ENCODE peak calls at places on chromosome 17, in nine cellular contexts. N is PC-3, G is lower lobe of right lung, M is lung, R is heart left ventricle, U is AG09309, O is HFF-Myc, P is thyroid gland, K is cardiac muscle cell. X is an unnamed sample.

GRCh38 chr17:57811633-57812280 is 38.1 kb downstream of the MRPS23 start:
- DNase-seq in K (no peak), U (no peak), O (no peak), P (no peak), R (no peak), M (no peak), N (peak), G (no peak), X (no peak)

GRCh38 chr17:21370430-21370829 is 5.7 kb upstream of the KCNJ12 start:
- DNase-seq in U (no peak), K (peak), M (no peak), O (no peak), P (no peak), G (no peak), N (no peak), R (peak), X (no peak)

GRCh38 chr17:57994436-57994835 is 6.4 kb upstream of the VEZF1 start:
- DNase-seq in U (no peak), N (no peak), K (no peak), M (no peak), R (no peak), O (no peak), P (no peak), G (no peak), X (no peak)

GRCh38 chr17:65231662-65232335 is 94.6 kb downstream of the RGS9 start:
- DNase-seq in P (peak), O (peak), M (peak), K (peak), G (no peak), U (peak), N (peak), R (peak), X (no peak)

GRCh38 chr17:52148288-52148968 is 10.1 kb downstream of the CA10 start:
- DNase-seq in G (no peak), U (no peak), M (no peak), K (no peak), O (no peak), N (peak), P (no peak), R (no peak), X (no peak)

GRCh38 chr17:30824002-30824355 is 513 bp downstream of the CRLF3 start:
- DNase-seq in N (no peak), K (no peak), P (peak), O (no peak), R (no peak), G (no peak), M (no peak), U (no peak), X (no peak)

GRCh38 chr17:11296994-11297393 is 56.0 kb downstream of the SHISA6 start:
- DNase-seq in U (no peak), K (peak), G (no peak), M (no peak), O (no peak), P (no peak), N (peak), R (no peak), X (no peak)

GRCh38 chr17:50798424-50799344 is 31.4 kb upstream of the ANKRD40CL start:
- DNase-seq in U (no peak), O (no peak), G (no peak), R (no peak), N (no peak), K (no peak), P (no peak), M (no peak), X (no peak)

GRCh38 chr17:39730095-39730921 is at the start of gene MIEN1:
- DNase-seq in K (peak), P (peak), R (peak), M (peak), U (no peak), G (peak), N (peak), O (peak), X (no peak)

GRCh38 chr17:4947411-4948165 is 742 bp downstream of the PFN1 start:
- DNase-seq in N (peak), M (peak), R (peak), P (peak), K (peak), U (no peak), G (peak), O (no peak), X (no peak)

GRCh38 chr17:19321481-19322128 is 40.9 kb downstream of the B9D1 start:
- DNase-seq in N (no peak), O (no peak), R (no peak), M (no peak), P (no peak), U (no peak), G (no peak), K (peak), X (no peak)
- TF ChIP-seq CTCF in N (peak), O (no peak), R (no peak), M (no peak), P (no peak), U (peak), G (no peak), K (peak), X (no peak)

GRCh38 chr17:43132117-43132516 is 7.0 kb upstream of the BRCA1 start:
- DNase-seq in K (no peak), G (no peak), M (no peak), P (no peak), U (no peak), R (no peak), N (no peak), O (no peak), X (no peak)

GRCh38 chr17:43129671-43130010 is 4.5 kb upstream of the BRCA1 start:
- DNase-seq in M (no peak), P (no peak), K (no peak), N (no peak), R (no peak), G (no peak), U (no peak), O (no peak), X (no peak)

GRCh38 chr17:43134774-43135453 is 9.8 kb upstream of the BRCA1 start:
- DNase-seq in P (no peak), R (no peak), K (no peak), G (no peak), U (no peak), O (no peak), N (no peak), M (no peak), X (no peak)

GRCh38 chr17:43140396-43141332 is 15.5 kb upstream of the BRCA1 start:
- DNase-seq in K (no peak), M (no peak), P (no peak), G (no peak), U (no peak), O (no peak), R (no peak), N (no peak), X (no peak)

GRCh38 chr17:43135454-43135819 is 10.3 kb upstream of the BRCA1 start:
- DNase-seq in P (no peak), R (no peak), G (no peak), N (no peak), O (no peak), M (no peak), K (no peak), U (no peak), X (no peak)
- H3K4me3 ChIP-seq in P (no peak), R (no peak), G (no peak), N (no peak), O (no peak), M (no peak), K (no peak), U (no peak), X (no peak)

GRCh38 chr17:8324132-8324531 is 14.1 kb downstream of the ARHGEF15 start:
- DNase-seq in K (no peak), G (no peak), R (no peak), U (no peak), M (no peak), N (no peak), P (no peak), O (no peak), X (peak)
- TF ChIP-seq CTCF in K (no peak), G (no peak), R (no peak), U (no peak), M (no peak), N (no peak), P (no peak), O (no peak), X (no peak)

GRCh38 chr17:48576479-48577309 is 1.5 kb downstream of the HOXB4 start:
- DNase-seq in K (no peak), U (no peak), O (no peak), M (no peak), G (no peak), N (peak), P (peak), R (no peak), X (no peak)
- H3K4me3 ChIP-seq in K (peak), U (no peak), O (peak), M (peak), G (peak), N (peak), P (no peak), R (peak), X (no peak)

DNA sequence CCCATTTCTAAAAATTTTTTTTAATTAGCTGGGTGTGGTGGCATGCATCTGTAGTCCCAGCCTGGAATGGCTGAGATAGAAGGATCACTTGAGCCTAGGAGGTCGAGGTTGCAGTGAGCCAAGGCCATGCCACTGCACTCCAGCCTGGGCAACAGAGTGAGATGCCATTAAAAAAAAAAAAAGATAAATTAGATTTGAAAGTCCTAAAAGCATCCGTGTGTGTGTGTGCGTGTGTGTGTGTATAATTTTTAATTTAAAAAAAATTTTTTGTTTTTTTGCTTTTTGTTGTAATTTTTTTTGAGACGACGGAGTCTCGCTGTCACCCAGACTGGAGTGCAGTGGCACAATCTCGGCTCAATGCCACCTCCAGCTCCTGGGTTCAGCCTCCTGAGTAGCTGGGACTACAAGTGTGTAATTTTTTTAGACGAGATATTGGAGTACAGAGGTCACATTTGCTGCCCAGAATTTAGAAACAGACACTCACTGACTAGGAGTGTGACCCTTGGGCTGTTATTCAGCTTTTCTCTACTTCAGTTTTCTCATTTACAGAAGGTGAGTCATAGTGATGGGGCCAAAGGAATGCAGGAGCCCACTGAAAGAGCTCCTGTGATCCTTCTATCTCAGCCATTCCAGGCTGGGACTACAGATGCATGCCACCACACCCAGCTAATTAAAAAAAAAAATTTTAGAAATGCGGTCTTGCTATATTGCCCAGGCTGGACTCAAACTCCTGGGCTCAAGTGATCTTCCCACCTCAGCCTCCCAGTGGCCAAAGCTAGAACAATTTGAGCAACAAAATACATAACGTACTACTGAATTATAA is 25.5 kb upstream of the TBX4 start:
- DNase-seq in P (no peak), K (no peak), G (no peak), U (no peak), R (no peak), M (no peak), N (peak), O (no peak), X (no peak)
- TF ChIP-seq CTCF in P (no peak), K (no peak), G (no peak), U (no peak), R (no peak), M (no peak), N (peak), O (no peak), X (no peak)

DNA sequence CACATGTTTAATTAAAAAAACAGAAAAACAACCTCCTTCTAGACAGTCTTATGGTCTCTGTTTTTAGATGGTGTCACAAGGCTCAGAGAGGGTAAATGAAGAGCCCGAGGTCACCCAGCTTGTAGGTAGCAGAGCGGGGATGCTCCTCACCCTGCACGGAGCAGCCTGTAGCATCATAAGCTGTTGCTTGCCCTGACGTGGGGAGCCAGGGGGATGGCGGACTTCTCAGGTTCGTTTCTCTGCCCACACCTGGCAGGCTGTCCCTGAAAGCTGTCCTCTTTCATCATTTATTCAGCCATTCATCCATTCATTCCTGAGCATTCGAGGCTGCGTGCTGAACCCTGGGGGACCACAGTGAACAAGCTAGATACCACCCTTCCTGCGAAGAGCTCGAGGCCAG is 75.7 kb upstream of the KSR1 start:
- DNase-seq in P (no peak), K (no peak), U (no peak), O (no peak), M (no peak), G (no peak), N (no peak), R (no peak), X (no peak)
- H3K4me3 ChIP-seq in P (no peak), K (no peak), U (peak), O (peak), M (no peak), G (peak), N (peak), R (no peak), X (peak)

X was measured in LNCaP clone FGC.